ENCODE peak calls at places on chromosomes 11 and 22, in seven cellular contexts. D, F, V, Y, P, T and X are unnamed samples.

GRCh38 chr11:9858822-9859221 is 194.9 kb downstream of the SWAP70 start:
- DNase-seq in Y (peak; percentile 55), V (no peak), T (no peak), P (peak; percentile 31), D (no peak), F (peak; percentile 60), X (no peak)

GRCh38 chr11:128291835-128292234 is 295.5 kb downstream of the ETS1 start:
- DNase-seq in D (no peak), F (no peak), Y (no peak), P (no peak), T (no peak), V (no peak), X (no peak)

GRCh38 chr11:47152953-47153950 is 23.4 kb downstream of the ARFGAP2 start:
- DNase-seq in V (peak; percentile 82), P (peak; percentile 85), F (peak; percentile 93), Y (peak; percentile 76), D (peak; percentile 67), T (peak; percentile 89), X (peak; percentile 78)

GRCh38 chr11:17257200-17257599 is 19.3 kb upstream of the NUCB2 start:
- DNase-seq in T (no peak), P (peak; percentile 81), V (no peak), Y (no peak), D (no peak), F (no peak), X (no peak)

GRCh38 chr11:70557742-70558485 is 159.6 kb downstream of the CTTN start:
- DNase-seq in V (no peak), P (no peak), F (no peak), Y (no peak), T (peak; percentile 38), D (no peak), X (peak; percentile 37)

GRCh38 chr11:65663634-65664200 is 1.0 kb upstream of the RELA start:
- DNase-seq in P (peak; percentile 70), T (peak; percentile 83), D (no peak), Y (peak; percentile 63), V (peak; percentile 80), F (peak; percentile 60), X (no peak)

GRCh38 chr22:35292786-35293185 is 6.9 kb upstream of the TOM1 start:
- DNase-seq in P (no peak), D (no peak), F (no peak), V (no peak), T (no peak), Y (no peak), X (no peak)

GRCh38 chr11:126997196-126997595 is 3.4 kb downstream of the KIRREL3 start:
- DNase-seq in V (no peak), D (no peak), F (no peak), Y (no peak), T (no peak), P (no peak), X (no peak)

GRCh38 chr22:45508814-45509213 is 6.1 kb downstream of the FBLN1 start:
- DNase-seq in T (no peak), Y (no peak), P (no peak), V (no peak), D (no peak), F (no peak), X (no peak)

GRCh38 chr11:76542436-76542835 is 97.6 kb downstream of the EMSY start:
- DNase-seq in V (no peak), F (no peak), Y (no peak), P (no peak), T (no peak), D (no peak), X (no peak)

GRCh38 chr11:6604081-6604626 is 580 bp downstream of the ILK start:
- DNase-seq in T (peak; percentile 65), F (peak; percentile 59), Y (peak; percentile 79), D (no peak), P (peak; percentile 73), V (no peak), X (no peak)

GRCh38 chr11:2940930-2941821 is 12.0 kb upstream of the PHLDA2 start:
- DNase-seq in D (no peak), F (no peak), P (no peak), Y (no peak), T (no peak), V (peak; percentile 64), X (no peak)

GRCh38 chr22:19180234-19180633 is 1.7 kb upstream of the SLC25A1 start:
- DNase-seq in P (no peak), D (no peak), T (no peak), V (no peak), F (no peak), Y (no peak), X (no peak)

GRCh38 chr22:29706991-29707390 is 12.8 kb upstream of the CABP7 start:
- DNase-seq in Y (no peak), T (no peak), D (no peak), F (no peak), P (no peak), V (no peak), X (no peak)

GRCh38 chr11:99418927-99419707 is 398.4 kb downstream of the CNTN5 start:
- DNase-seq in Y (no peak), T (no peak), V (no peak), F (peak; percentile 30), P (no peak), D (no peak), X (no peak)

GRCh38 chr11:76700177-76701100 is 29.9 kb upstream of the LRRC32 start:
- DNase-seq in D (no peak), Y (peak; percentile 95), P (peak; percentile 85), T (peak; percentile 77), V (no peak), F (no peak), X (no peak)

GRCh38 chr11:35916270-35916669 is 27.6 kb upstream of the LDLRAD3 start:
- DNase-seq in D (no peak), V (no peak), P (no peak), F (no peak), T (no peak), Y (no peak), X (no peak)

GRCh38 chr22:32018056-32018455 is 25.0 kb upstream of the SLC5A1 start:
- DNase-seq in P (no peak), Y (no peak), V (no peak), F (no peak), D (no peak), T (no peak), X (no peak)

GRCh38 chr11:102994101-102994500 is 38.6 kb upstream of the MMP13 start:
- DNase-seq in F (no peak), V (no peak), P (no peak), Y (no peak), D (no peak), T (no peak), X (no peak)

GRCh38 chr22:17570851-17571631 is 7.7 kb downstream of the SLC25A18 start:
- DNase-seq in Y (no peak), V (peak; percentile 79), D (peak; percentile 72), P (peak; percentile 97), T (peak; percentile 95), F (no peak), X (no peak)

GRCh38 chr22:33867118-33867863 is 53.0 kb downstream of the LARGE1 start:
- DNase-seq in T (no peak), P (peak; percentile 80), F (no peak), D (no peak), Y (no peak), V (no peak), X (no peak)

GRCh38 chr11:110376711-110377324 is 52.9 kb upstream of the FDX1 start:
- DNase-seq in F (peak; percentile 84), P (peak; percentile 88), T (peak; percentile 69), Y (peak; percentile 93), V (peak; percentile 73), D (peak; percentile 51), X (no peak)

DNA sequence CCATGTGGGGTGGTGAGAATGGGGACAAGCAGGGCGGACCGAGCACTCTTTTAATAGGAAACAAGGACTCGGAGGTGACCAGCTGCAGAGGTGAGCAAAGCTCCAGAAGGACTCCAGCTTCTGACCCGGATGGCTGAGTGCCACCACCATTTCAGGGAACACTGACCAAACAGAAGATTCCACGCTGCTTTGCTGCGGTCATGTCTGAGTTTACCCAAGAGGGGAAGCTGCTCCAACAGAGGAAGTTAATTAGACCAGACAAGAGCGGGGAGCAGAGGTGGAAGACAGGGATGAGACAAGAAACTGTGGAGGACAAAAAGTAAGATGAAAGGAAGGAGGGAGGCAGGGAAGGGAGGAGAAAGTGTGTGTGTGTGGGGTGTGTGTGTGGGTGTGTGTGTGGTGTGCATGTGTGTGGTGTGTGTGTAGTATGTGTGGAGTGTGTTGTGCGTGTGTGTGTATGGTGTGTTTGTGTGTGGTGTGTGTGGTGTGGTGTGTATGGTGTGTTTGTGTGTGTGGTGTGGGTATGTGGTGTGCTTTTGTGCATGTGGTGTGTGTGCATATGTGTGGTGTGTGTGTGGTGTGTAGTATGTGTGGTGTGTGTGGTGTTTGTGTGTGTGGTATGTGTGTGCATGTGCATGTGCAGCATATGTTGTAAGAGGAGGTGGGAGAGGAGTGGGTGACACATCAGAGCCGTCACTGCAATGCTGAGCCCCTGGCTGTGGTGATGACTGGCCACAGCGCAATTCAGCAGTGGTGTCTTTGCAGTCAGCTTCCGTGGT is 82.2 kb upstream of the AKIP1 start:
- DNase-seq in T (no peak), V (no peak), D (no peak), F (no peak), P (no peak), Y (no peak), X (no peak)
- H3K36me3 ChIP-seq in T (no peaks in the 10 kb centered on the region), V (no peaks in the 10 kb centered on the region), D (no peaks in the 10 kb centered on the region), F (no peaks in the 10 kb centered on the region), P (peaks cover 2% of the 10 kb centered on the region), Y (no peaks in the 10 kb centered on the region), X (no peaks in the 10 kb centered on the region)

GRCh38 chr11:122004446-122004845 is 111.6 kb downstream of the BLID start:
- DNase-seq in T (no peak), F (no peak), P (no peak), V (no peak), Y (no peak), D (no peak), X (no peak)
- H3K4me3 ChIP-seq in T (no peak overlapping the region), F (no peak overlapping the region), P (no peak overlapping the region), V (no peak overlapping the region), Y (no peak overlapping the region), D (no peak overlapping the region), X (no peak overlapping the region)

GRCh38 chr11:72969894-72970335 is 155.7 kb downstream of the ATG16L2 start:
- DNase-seq in D (no peak), P (peak; percentile 82), T (no peak), F (no peak), Y (peak; percentile 53), V (no peak), X (no peak)
- H3K27ac ChIP-seq in D (no peak overlapping the region), P (no peak overlapping the region), T (no peak overlapping the region), F (no peak overlapping the region), Y (no peak overlapping the region), V (no peak overlapping the region), X (no peak overlapping the region)

DNA sequence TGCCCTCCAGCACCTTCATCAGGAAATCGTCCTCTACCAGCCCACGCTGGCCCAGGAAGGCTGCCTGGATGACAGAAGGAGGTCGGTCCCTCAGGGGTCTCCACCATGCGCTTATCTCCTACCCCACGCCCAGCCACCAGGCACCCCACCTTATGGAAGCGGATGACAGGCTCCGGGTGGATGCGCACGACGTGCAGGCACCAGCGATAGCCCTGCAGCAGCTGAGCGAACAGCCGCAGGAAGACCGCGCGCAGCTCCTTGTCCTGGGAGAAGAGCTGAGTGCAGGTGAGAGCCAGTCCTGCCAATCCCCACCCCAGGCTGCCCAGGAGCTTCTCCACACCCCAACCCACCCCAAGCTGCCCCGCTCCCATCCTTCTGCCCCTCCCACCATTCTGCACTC is 9.8 kb downstream of the SBF1 start:
- DNase-seq in F (no peak), T (no peak), V (no peak), P (no peak), Y (no peak), D (no peak), X (no peak)
- H3K36me3 ChIP-seq in F (no peaks in the 10 kb centered on the region), T (peaks cover 77% of the 10 kb centered on the region), V (peaks cover 80% of the 10 kb centered on the region), P (peaks cover 37% of the 10 kb centered on the region), Y (no peaks in the 10 kb centered on the region), D (peaks cover 30% of the 10 kb centered on the region), X (no peaks in the 10 kb centered on the region)

GRCh38 chr22:25399649-25400151 is 164.8 kb upstream of the GRK3 start:
- DNase-seq in D (no peak), F (no peak), P (no peak), V (no peak), Y (no peak), T (no peak), X (peak; percentile 66)
- H3K4me3 ChIP-seq in D (no peak overlapping the region), F (no peak overlapping the region), P (no peak overlapping the region), V (no peak overlapping the region), Y (no peak overlapping the region), T (no peak overlapping the region), X (no peak overlapping the region)